ENCODE peak calls at places on chromosomes 5 and 9, in six cellular contexts. V is thoracic aorta, Y is gastrocnemius medialis, K is ascending aorta, D is left lung, B is colonic mucosa. L is an unnamed sample.

GRCh38 chr9:114207034-114207815 is 51.9 kb downstream of the COL27A1 start:
- DNase-seq in V (peak; percentile 58), Y (peak; percentile 95), K (peak; percentile 33), D (peak; percentile 31), B (no peak), L (no peak)

GRCh38 chr9:97848582-97849237 is 4.3 kb upstream of the FOXE1 start:
- DNase-seq in V (no peak), Y (no peak), K (no peak), D (peak; percentile 94), B (no peak), L (no peak)

GRCh38 chr9:112705773-112706427 is 12.0 kb downstream of the INIP start:
- DNase-seq in V (no peak), Y (no peak), K (no peak), D (no peak), B (no peak), L (no peak)

GRCh38 chr5:176899946-176900782 is 1.0 kb upstream of the HK3 start:
- DNase-seq in V (no peak), Y (no peak), K (no peak), D (no peak), B (no peak), L (no peak)

GRCh38 chr9:38431101-38431500 is 6.8 kb upstream of the IGFBPL1 start:
- DNase-seq in V (no peak), Y (no peak), K (no peak), D (no peak), B (no peak), L (no peak)

GRCh38 chr9:2174321-2174720 is 159.2 kb downstream of the SMARCA2 start:
- DNase-seq in V (no peak), Y (no peak), K (no peak), D (no peak), B (no peak), L (no peak)

GRCh38 chr5:123482258-123482657 is 29.7 kb upstream of the CSNK1G3 start:
- DNase-seq in V (no peak), Y (no peak), K (no peak), D (no peak), B (no peak), L (no peak)

GRCh38 chr5:169251685-169252084 is 49.3 kb downstream of the SLIT3 start:
- DNase-seq in V (no peak), Y (no peak), K (no peak), D (no peak), B (no peak), L (peak; percentile 43)

GRCh38 chr9:32764139-32764538 is 19.2 kb upstream of the TMEM215 start:
- DNase-seq in V (no peak), Y (no peak), K (no peak), D (no peak), B (no peak), L (no peak)

GRCh38 chr5:74240783-74241750 is 399.5 kb downstream of the ENC1 start:
- DNase-seq in V (no peak), Y (no peak), K (no peak), D (no peak), B (no peak), L (peak; percentile 41)

GRCh38 chr9:135714242-135715055 is 12.5 kb downstream of the KCNT1 start:
- DNase-seq in V (no peak), Y (no peak), K (no peak), D (no peak), B (no peak), L (no peak)

GRCh38 chr9:93132946-93133640 is 958 bp downstream of the NINJ1 start:
- DNase-seq in V (no peak), Y (no peak), K (no peak), D (peak; percentile 84), B (peak; percentile 54), L (no peak)

GRCh38 chr9:26975728-26976707 is 19.8 kb downstream of the IFT74 start:
- DNase-seq in V (no peak), Y (no peak), K (no peak), D (no peak), B (peak; percentile 46), L (no peak)

GRCh38 chr5:126445502-126446174 is 22.4 kb downstream of the GRAMD2B start:
- DNase-seq in V (no peak), Y (no peak), K (no peak), D (no peak), B (no peak), L (no peak)

GRCh38 chr9:134344068-134344820 is 18.0 kb downstream of the RXRA start:
- DNase-seq in V (no peak), Y (no peak), K (no peak), D (peak; percentile 90), B (no peak), L (no peak)

GRCh38 chr9:136220017-136220729 is 15.2 kb upstream of the LHX3 start:
- DNase-seq in V (no peak), Y (no peak), K (no peak), D (peak; percentile 60), B (no peak), L (no peak)

GRCh38 chr9:127536499-127536898 is 75.6 kb upstream of the STXBP1 start:
- DNase-seq in V (no peak), Y (no peak), K (no peak), D (no peak), B (no peak), L (no peak)

GRCh38 chr9:127535396-127535795 is 76.7 kb upstream of the STXBP1 start:
- DNase-seq in V (no peak), Y (no peak), K (no peak), D (no peak), B (no peak), L (no peak)

GRCh38 chr9:127534931-127535330 is 77.1 kb upstream of the STXBP1 start:
- DNase-seq in V (no peak), Y (no peak), K (no peak), D (peak; percentile 61), B (no peak), L (no peak)

GRCh38 chr9:127535834-127536233 is 76.2 kb upstream of the STXBP1 start:
- DNase-seq in V (no peak), Y (no peak), K (no peak), D (no peak), B (no peak), L (no peak)

GRCh38 chr9:127534250-127534649 is 77.8 kb upstream of the STXBP1 start:
- DNase-seq in V (no peak), Y (no peak), K (no peak), D (no peak), B (no peak), L (no peak)
- TF ChIP-seq CTCF in V (no peak), Y (no peak), K (no peak), D (no peak), B (no peak), L (no peak)

DNA sequence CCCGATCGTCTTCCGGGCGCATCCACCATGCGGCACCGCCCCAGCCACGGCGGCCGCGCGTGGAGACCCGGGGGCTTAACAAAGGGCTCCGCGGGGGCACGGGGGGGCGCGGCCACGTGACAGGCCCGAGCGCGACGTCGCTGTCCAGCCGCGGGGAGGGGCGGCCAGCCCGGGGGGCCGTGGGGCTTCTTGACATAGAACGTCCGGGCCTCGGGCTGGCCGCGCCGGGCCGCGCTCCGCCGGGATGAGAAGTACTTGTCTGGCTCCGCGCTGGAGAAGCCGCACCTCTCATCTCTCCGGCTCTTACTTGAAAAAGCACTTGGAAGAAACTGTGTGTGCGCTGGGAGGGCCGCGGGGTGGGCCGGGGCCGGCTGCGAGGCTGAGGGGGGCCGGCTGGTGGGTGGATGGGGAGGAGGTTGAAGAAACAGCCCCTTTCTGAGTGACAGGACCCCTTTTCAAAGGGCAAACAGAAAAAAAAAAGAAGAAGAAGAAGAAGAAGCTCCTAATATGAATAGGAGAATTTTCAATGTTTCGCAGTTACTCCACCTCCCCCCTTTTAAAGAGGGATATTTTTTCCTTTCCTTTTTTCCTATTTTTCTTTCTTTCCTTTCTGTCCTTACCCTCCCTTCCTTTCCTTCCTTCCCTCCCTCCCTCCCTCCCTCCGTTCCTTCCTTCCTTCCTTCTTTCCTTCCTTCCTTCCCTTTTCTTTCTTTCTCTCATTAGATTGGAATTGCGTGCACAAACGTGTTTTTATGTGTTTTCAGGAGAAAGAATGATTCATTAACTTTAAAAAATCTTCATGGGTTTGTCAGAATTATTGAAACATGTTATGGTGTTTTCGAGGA is 21.3 kb downstream of the NR2F1 start:
- DNase-seq in V (no peak), Y (no peak), K (no peak), D (peak; percentile 84), B (no peak), L (no peak)
- TF ChIP-seq CTCF in V (no peak), Y (no peak), K (no peak), D (no peak), B (no peak), L (no peak)

DNA sequence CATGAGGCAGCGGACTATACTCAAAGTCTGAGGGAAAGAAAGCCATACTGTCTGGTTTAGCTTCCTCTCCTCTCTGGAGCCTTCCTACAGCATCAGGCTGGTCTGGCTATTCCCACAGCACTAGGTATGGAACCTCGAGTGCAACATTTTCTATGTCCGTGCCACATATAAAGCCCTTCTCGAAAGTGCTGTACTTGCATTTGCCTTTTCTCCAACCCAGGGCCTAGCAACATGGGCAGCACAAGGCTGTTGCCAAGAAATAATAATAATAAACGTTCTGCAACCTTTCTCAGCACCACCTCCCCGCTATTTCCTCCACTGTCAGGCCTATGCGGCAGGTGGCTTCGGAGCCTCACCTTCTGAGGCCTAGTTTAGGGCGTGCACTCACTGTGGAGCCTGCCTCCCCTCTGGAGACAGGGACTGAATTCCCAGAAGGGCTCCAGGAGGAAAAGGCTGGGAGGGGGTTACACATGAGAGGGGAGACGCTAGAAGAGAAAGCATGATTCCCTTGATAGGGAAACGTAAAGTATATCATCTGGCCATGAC is 692 bp downstream of the MED10 start:
- DNase-seq in V (no peak), Y (no peak), K (no peak), D (no peak), B (no peak), L (no peak)
- TF ChIP-seq CTCF in V (no peak), Y (no peak), K (no peak), D (no peak), B (no peak), L (no peak)

GRCh38 chr9:130463763-130464745 is 19.3 kb downstream of the ASS1 start:
- DNase-seq in V (no peak), Y (no peak), K (no peak), D (peak; percentile 71), B (no peak), L (no peak)

GRCh38 chr9:130467371-130467770 is 22.6 kb downstream of the ASS1 start:
- DNase-seq in V (no peak), Y (no peak), K (no peak), D (no peak), B (no peak), L (no peak)

GRCh38 chr9:130466537-130467217 is 21.9 kb downstream of the ASS1 start:
- DNase-seq in V (no peak), Y (no peak), K (no peak), D (peak; percentile 41), B (no peak), L (no peak)

GRCh38 chr9:130463141-130463540 is 18.4 kb downstream of the ASS1 start:
- DNase-seq in V (no peak), Y (no peak), K (no peak), D (peak; percentile 61), B (no peak), L (no peak)

DNA sequence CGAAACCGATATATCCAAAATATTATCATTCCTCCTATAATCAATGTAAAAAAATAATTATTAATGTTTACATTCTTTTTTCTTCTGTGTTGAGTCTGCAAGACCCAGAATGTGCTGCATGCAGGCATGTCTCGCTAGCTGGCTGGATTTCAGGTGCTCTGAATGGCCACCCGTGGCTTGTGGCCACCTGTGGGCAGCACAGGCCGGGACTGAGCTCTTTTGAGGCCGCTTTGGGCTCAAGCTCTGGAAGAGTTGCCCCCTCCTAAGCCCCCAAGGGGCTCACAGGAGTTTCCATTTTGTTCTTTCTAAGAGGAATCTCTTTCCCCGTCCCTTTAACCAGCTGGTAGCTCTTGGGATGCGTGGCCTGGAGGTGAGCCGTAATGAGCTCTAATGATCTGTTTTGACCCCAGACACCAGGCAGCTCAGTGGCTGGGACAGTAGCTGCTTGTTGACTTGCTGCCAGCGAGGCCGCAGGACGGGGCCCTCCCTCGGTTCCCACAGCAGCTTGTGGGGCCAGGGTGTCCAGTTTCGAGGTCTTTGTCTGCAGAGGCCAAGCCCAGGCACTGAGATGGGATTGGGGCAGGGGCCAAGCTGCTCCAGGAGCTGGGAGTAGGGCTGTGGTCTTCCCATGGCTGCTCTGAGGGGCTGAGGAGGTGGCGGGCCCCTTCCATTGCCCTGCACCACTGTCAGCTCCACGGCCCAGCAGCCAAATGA is 20.8 kb downstream of the ASS1 start:
- DNase-seq in V (no peak), Y (no peak), K (no peak), D (peak; percentile 52), B (no peak), L (no peak)
- TF ChIP-seq CTCF in V (no peak), Y (no peak), K (no peak), D (no peak), B (no peak), L (no peak)